ENCODE peak calls at places on chromosomes 12 and 14, in eight cellular contexts. M is foreskin keratinocyte, Z is body of pancreas, G is stomach, Y is caudate nucleus, H is GM23338, N is SJSA1, S is PC-3. T is an unnamed sample.

GRCh38 chr14:61925043-61925442 is 162.8 kb downstream of the SNAPC1 start:
- DNase-seq in M (peak), Z (no peak), G (no peak), Y (no peak), H (peak), N (no peak), S (peak), T (no peak)

GRCh38 chr14:91911474-91912032 is 35.9 kb downstream of the FBLN5 start:
- DNase-seq in M (peak), Z (peak), G (peak), Y (no peak), H (peak), N (peak), S (peak), T (peak)

GRCh38 chr14:33010495-33010894 is 71.8 kb downstream of the NPAS3 start:
- DNase-seq in M (no peak), Z (no peak), G (no peak), Y (no peak), H (no peak), N (no peak), S (no peak), T (no peak)

GRCh38 chr12:114311966-114312365 is 94.0 kb downstream of the TBX5 start:
- DNase-seq in M (no peak), Z (no peak), G (no peak), Y (no peak), H (no peak), N (no peak), S (no peak), T (no peak)

GRCh38 chr12:115895247-115895646 is 382.2 kb downstream of the MED13L start:
- DNase-seq in M (no peak), Z (no peak), G (no peak), Y (no peak), H (peak), N (no peak), S (peak), T (no peak)

GRCh38 chr12:7403466-7403865 is 40.5 kb downstream of the CD163L1 start:
- DNase-seq in M (no peak), Z (no peak), G (no peak), Y (no peak), H (no peak), N (no peak), S (no peak), T (no peak)

GRCh38 chr12:85856966-85857365 is 17.1 kb upstream of the NTS start:
- DNase-seq in M (no peak), Z (no peak), G (no peak), Y (no peak), H (no peak), N (no peak), S (no peak), T (no peak)

GRCh38 chr12:52551466-52551865 is 1.5 kb downstream of the KRT71 start:
- DNase-seq in M (no peak), Z (no peak), G (no peak), Y (no peak), H (no peak), N (no peak), S (no peak), T (no peak)

GRCh38 chr12:53145383-53145782 is 35.1 kb upstream of the ZNF740 start:
- DNase-seq in M (no peak), Z (peak), G (no peak), Y (no peak), H (no peak), N (no peak), S (no peak), T (no peak)

DNA sequence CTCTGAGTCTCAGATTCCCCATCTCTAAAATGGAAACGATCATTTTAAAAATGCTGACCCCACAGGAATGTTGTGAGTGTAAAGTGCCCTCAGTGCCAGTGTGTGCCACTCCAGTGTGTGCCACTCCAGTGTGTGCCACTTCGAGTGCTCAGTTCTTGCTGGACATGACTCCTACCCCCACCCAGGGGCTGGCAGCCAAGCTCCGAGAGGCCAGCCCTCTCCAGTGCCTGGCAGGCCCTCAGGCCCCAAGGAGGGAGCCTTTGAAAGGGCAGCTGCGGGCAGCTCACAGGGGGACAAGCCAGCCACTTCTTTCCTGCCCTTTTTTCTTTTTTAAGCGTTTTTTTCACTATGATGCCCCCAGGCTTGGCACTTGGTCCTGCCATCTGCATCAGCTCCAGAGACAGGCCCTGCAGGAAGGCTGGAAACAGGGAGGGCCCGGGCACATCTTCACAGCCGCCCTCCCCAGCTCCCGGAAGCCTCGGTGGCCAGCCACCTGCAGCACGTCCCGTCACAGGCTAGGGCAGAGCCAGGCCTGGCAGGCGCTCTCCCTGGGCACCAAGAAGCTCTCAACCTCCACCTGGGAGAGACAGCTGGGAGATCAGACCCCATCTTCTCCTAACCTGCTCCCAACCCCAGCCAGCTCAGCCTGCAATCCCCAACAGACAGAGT is 29.8 kb downstream of the NCOR2 start:
- DNase-seq in M (no peak), Z (no peak), G (peak), Y (peak), H (no peak), N (no peak), S (no peak), T (no peak)
- H3K27ac ChIP-seq in M (no peak), Z (peak), G (peak), Y (peak), H (no peak), N (no peak), S (no peak), T (no peak)

DNA sequence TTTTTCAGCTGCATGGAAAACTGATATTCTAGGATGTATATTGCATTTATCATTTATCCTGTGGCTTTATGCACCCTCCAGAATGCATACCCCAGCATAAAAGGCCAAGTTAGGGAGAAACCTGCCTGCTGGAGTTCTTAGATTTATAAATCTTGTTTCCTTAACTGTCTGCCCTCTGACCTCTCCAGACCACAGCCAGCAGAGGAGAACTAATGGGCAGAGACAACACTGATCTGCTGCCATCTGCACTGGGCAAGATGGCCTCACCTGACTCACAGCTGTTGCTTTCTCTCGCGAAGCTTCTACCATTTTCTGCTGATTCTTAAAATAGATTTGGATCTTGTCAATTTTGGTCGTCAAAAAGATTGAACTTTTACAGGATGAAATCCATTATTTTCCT is 65.8 kb downstream of the PPP2R5C start:
- DNase-seq in M (no peak), Z (no peak), G (no peak), Y (no peak), H (no peak), N (no peak), S (no peak), T (no peak)
- H3K27ac ChIP-seq in M (no peak), Z (no peak), G (peak), Y (no peak), H (no peak), N (no peak), S (no peak), T (no peak)

DNA sequence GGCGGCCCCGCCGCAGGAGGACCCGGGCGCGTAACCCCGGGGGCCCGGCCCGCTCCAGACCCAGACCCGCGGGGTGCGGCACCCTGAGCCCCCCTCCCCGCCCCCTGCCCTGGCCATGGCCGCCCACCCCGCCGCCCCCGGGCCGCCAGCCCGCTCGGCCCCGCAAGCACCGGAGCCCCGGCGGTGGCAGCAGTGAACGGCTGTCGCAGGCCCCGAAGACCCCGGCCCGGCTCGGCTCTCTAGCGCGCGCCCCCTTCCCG is 221 bp downstream of the MARCHF9 start:
- DNase-seq in M (no peak), Z (no peak), G (no peak), Y (no peak), H (no peak), N (no peak), S (no peak), T (no peak)
- H3K27ac ChIP-seq in M (no peak), Z (peak), G (peak), Y (no peak), H (no peak), N (no peak), S (no peak), T (peak)

GRCh38 chr12:65427646-65428045 is 149.2 kb downstream of the MSRB3 start:
- DNase-seq in M (no peak), Z (no peak), G (no peak), Y (no peak), H (no peak), N (no peak), S (no peak), T (no peak)
- H3K27ac ChIP-seq in M (no peak), Z (no peak), G (no peak), Y (no peak), H (no peak), N (no peak), S (no peak), T (no peak)

DNA sequence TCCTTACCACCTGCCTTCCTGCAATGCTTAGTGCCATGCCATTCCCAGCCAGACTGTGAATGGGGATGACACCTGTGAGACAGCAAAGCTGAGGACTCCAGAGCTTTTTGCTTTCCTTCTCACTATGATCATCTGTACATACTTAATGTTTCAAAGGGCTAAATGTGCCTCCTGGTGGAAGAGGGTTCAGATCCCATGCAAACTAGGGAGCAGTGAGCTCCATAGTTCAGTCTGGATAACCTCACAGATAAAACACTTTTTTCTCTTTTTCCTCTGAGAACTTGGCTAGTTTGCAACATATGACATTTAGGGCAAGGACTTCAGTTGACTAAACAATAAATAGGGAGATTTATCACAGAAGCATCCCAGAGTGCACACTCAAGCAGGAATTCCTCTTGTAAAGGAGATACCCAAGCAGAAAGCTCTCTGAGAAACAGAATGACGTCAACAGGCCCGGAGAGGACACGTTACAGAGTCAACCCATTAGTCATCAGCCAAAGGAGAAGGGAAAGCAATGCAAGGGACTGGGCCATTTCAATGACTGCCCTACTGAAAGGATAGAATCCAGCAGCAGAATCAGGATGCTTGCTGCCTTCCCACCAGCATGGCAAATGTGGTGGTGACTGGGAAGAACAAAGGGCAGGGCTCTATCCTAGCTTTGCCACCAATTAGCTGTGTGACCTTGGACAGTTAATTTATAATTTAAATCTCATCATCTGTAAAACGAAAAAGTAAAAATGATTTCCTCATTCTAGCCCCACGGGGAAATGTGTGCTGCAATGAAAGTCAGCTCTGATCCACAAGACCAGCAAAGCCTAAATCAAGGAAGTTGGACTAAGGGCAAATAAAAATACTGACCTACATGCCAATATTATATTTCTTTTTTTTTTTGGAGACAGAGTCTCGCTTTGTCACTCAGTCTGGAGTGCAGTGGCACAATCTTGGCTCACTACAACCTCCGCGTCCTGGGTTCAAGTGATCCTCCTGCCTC is 80.9 kb upstream of the ACTN1 start:
- DNase-seq in M (peak), Z (no peak), G (no peak), Y (no peak), H (no peak), N (peak), S (peak), T (no peak)
- H3K27ac ChIP-seq in M (no peak), Z (no peak), G (peak), Y (no peak), H (no peak), N (peak), S (peak), T (no peak)

GRCh38 chr12:118645219-118645618 is 268.9 kb downstream of the SUDS3 start:
- DNase-seq in M (no peak), Z (peak), G (no peak), Y (no peak), H (peak), N (no peak), S (peak), T (no peak)

GRCh38 chr12:118649765-118650585 is 273.6 kb downstream of the SUDS3 start:
- DNase-seq in M (no peak), Z (no peak), G (no peak), Y (no peak), H (no peak), N (no peak), S (no peak), T (no peak)

GRCh38 chr12:118651487-118651886 is 275.1 kb downstream of the SUDS3 start:
- DNase-seq in M (no peak), Z (no peak), G (no peak), Y (no peak), H (no peak), N (no peak), S (no peak), T (no peak)

GRCh38 chr12:118655588-118655987 is 279.2 kb downstream of the SUDS3 start:
- DNase-seq in M (no peak), Z (no peak), G (no peak), Y (no peak), H (no peak), N (no peak), S (no peak), T (no peak)

DNA sequence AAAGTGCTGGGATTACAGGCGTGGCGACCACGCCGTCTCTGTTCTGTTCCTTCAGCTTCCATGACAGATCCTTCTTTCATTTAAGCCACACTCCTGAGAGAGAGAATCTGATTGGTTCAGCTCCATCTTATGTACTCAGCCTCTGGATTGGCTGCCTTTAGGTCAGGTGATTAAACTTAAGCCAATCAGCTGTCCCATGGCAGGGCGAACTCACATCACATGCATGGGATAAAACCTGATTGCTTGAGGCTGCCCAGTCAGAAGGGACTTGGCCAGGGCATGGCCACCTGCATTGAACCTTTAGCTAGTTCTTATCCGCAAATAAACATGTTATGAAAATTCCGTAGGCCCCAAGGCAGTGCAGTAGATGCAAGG is 274.2 kb downstream of the SUDS3 start:
- DNase-seq in M (no peak), Z (no peak), G (no peak), Y (no peak), H (no peak), N (no peak), S (no peak), T (no peak)
- H3K27ac ChIP-seq in M (no peak), Z (no peak), G (no peak), Y (no peak), H (no peak), N (no peak), S (no peak), T (no peak)

GRCh38 chr14:24106672-24107271 is 7.8 kb upstream of the DCAF11 start:
- DNase-seq in M (no peak), Z (no peak), G (no peak), Y (no peak), H (no peak), N (no peak), S (no peak), T (no peak)
- H3K27ac ChIP-seq in M (no peak), Z (no peak), G (no peak), Y (no peak), H (no peak), N (no peak), S (no peak), T (peak)

DNA sequence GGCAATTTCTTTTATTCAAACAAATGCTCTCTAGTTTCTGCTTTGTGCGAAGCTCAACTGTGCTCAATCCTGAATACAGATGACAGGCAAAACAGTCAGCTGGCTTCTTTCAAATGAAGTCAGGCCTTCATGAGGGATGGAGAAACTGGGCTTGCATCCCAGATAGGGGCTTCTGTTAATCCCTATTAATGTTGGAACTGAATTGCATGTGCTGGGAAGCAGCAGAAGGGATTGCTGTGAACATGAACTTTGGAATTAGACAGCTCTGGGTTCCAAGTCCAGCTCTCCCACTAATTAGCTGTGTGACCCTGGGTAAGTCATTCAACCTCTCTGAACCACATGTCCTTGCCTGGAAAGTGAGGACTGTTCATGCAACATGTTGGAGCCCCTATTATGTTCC is 21.1 kb upstream of the CORO1C start:
- DNase-seq in M (no peak), Z (no peak), G (no peak), Y (no peak), H (no peak), N (no peak), S (no peak), T (no peak)
- H3K27ac ChIP-seq in M (no peak), Z (no peak), G (peak), Y (no peak), H (no peak), N (no peak), S (no peak), T (no peak)

GRCh38 chr12:91108196-91108595 is 3.1 kb downstream of the LUM start:
- DNase-seq in M (no peak), Z (no peak), G (no peak), Y (no peak), H (no peak), N (no peak), S (no peak), T (no peak)

GRCh38 chr12:91106283-91106682 is 5.0 kb downstream of the LUM start:
- DNase-seq in M (no peak), Z (no peak), G (no peak), Y (no peak), H (no peak), N (no peak), S (no peak), T (no peak)

GRCh38 chr12:91111366-91112321 is at the start of gene LUM:
- DNase-seq in M (no peak), Z (no peak), G (no peak), Y (no peak), H (peak), N (peak), S (peak), T (no peak)

GRCh38 chr12:91105807-91106206 is 5.5 kb downstream of the LUM start:
- DNase-seq in M (no peak), Z (no peak), G (no peak), Y (no peak), H (no peak), N (peak), S (no peak), T (no peak)

GRCh38 chr12:91109148-91109564 is 2.1 kb downstream of the LUM start:
- DNase-seq in M (peak), Z (peak), G (peak), Y (peak), H (peak), N (peak), S (peak), T (no peak)
- H3K27ac ChIP-seq in M (no peak), Z (no peak), G (no peak), Y (no peak), H (no peak), N (no peak), S (no peak), T (no peak)

T was measured in epithelial cell of prostate.